ENCODE peak calls at places on chromosome 18, in ten cellular contexts. I is tibial artery, T is GM23338, F is PC-3, U is epithelial cell of esophagus, Q is GM12865, V is fibroblast of the aortic adventitia, X is cardiac muscle cell, L is bronchial epithelial cell, G is A549. W is an unnamed sample.

GRCh38 chr18:46497129-46497528 is 159.9 kb downstream of the LOXHD1 start:
- DNase-seq in U (peak; percentile 56), L (peak; percentile 20), G (no peak), F (peak; percentile 35), I (no peak), T (peak; percentile 78), Q (peak; percentile 21), X (peak; percentile 39), V (peak; percentile 8), W (peak; percentile 49)

GRCh38 chr18:31579375-31579774 is 12.3 kb upstream of the TTR start:
- DNase-seq in F (no peak), G (no peak), I (no peak), V (no peak), X (no peak), L (no peak), Q (no peak), U (no peak), T (no peak), W (no peak)

GRCh38 chr18:74947875-74948274 is 261.1 kb downstream of the PTGR3 start:
- DNase-seq in Q (no peak), I (no peak), G (no peak), V (no peak), L (no peak), U (no peak), T (peak; percentile 49), F (no peak), X (no peak), W (no peak)

GRCh38 chr18:53687002-53687401 is 537.5 kb downstream of the MBD2 start:
- DNase-seq in F (peak; percentile 35), X (no peak), V (peak; percentile 9), G (no peak), T (peak; percentile 16), Q (no peak), U (no peak), I (no peak), L (no peak), W (no peak)

GRCh38 chr18:22505136-22505535 is 87.4 kb upstream of the CTAGE1 start:
- DNase-seq in I (no peak), X (peak; percentile 38), U (no peak), L (peak; percentile 29), F (peak; percentile 55), V (peak; percentile 24), T (no peak), G (no peak), Q (no peak), W (no peak)

GRCh38 chr18:5625076-5625475 is 81.3 kb upstream of the EPB41L3 start:
- DNase-seq in G (no peak), U (no peak), V (no peak), F (no peak), T (peak; percentile 63), L (no peak), Q (no peak), I (no peak), X (no peak), W (no peak)

GRCh38 chr18:31489311-31489710 is 8.7 kb upstream of the DSG2 start:
- DNase-seq in Q (no peak), G (no peak), T (no peak), X (no peak), F (peak; percentile 44), V (no peak), I (no peak), U (peak; percentile 79), L (peak; percentile 86), W (no peak)

GRCh38 chr18:26503382-26503781 is 45.0 kb downstream of the KCTD1 start:
- DNase-seq in U (no peak), V (no peak), L (no peak), G (no peak), F (no peak), X (peak; percentile 51), Q (no peak), T (no peak), I (no peak), W (no peak)

GRCh38 chr18:36592282-36592681 is 236.5 kb downstream of the TPGS2 start:
- DNase-seq in I (no peak), Q (no peak), T (no peak), G (no peak), V (no peak), F (no peak), U (peak; percentile 70), X (no peak), L (peak; percentile 56), W (no peak)

GRCh38 chr18:22650247-22650646 is 232.5 kb upstream of the CTAGE1 start:
- DNase-seq in L (no peak), T (no peak), G (no peak), X (peak; percentile 51), F (no peak), U (no peak), Q (no peak), I (no peak), V (peak; percentile 59), W (no peak)

GRCh38 chr18:76274470-76275289 is 220.4 kb downstream of the ZNF516 start:
- DNase-seq in V (no peak), X (no peak), F (peak; percentile 8), I (no peak), L (no peak), G (peak; percentile 14), Q (peak; percentile 18), U (no peak), T (peak; percentile 73), W (peak; percentile 42)
- TF ChIP-seq CTCF in V (no peak), X (no peak), F (peak; percentile 40), I (peak; percentile 24), L (peak; percentile 47), G (peak; percentile 9), Q (peak; percentile 16), U (peak; percentile 38), T (peak; percentile 52), W (no peak)

DNA sequence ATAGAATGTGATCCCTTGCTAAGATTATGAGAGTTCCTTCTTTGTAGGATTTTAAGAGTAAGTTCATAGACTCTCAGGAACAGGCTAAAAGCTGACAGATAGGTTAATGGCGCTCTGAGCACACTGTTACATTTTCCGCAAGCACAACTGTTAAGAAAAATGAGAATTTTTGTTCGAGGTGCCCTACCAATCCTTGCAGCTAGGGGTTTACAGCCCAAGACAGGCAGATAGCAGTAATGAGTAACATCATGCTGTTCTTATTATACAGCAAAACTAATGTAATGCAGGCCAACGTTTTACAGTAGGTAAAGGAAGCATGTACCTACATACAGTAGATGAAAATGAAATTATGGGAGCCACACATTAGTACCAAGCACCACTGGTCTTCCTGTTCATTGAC is 11.2 kb upstream of the BOD1L2 start:
- DNase-seq in U (no peak), G (no peak), X (no peak), L (no peak), T (peak; percentile 20), Q (no peak), V (no peak), I (no peak), F (peak; percentile 3), W (no peak)
- TF ChIP-seq CTCF in U (peak; percentile 16), G (no peak), X (no peak), L (no peak), T (peak; percentile 50), Q (no peak), V (peak; percentile 43), I (no peak), F (peak; percentile 31), W (no peak)

DNA sequence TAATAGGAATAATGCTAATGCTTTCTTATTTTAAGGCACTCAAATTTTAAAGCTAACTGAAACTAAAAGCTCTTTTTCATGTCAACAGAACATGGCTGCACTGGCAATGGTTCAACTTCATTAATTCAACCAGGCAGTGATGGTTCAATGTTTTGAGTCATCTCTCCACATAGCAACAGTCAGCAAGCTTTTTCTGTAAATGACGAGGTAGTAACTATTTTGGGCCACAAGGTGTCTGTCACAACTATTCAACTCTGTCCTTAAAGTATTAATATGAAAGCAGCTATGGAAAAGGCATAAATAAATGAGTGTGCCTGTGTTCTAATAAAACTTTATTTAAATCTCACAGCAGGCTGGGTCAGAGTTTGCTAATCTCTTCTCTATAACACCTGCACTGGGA is 1425.6 kb upstream of the PIK3C3 start:
- DNase-seq in G (no peak), U (peak; percentile 57), Q (no peak), X (peak; percentile 43), F (peak; percentile 43), V (no peak), T (peak; percentile 45), L (peak; percentile 55), I (no peak), W (no peak)
- TF ChIP-seq CTCF in G (no peak), U (peak; percentile 41), Q (no peak), X (peak; percentile 16), F (peak; percentile 37), V (no peak), T (peak; percentile 53), L (peak; percentile 35), I (no peak), W (no peak)

GRCh38 chr18:51537487-51537886 is 340.0 kb upstream of the MEX3C start:
- DNase-seq in Q (peak; percentile 58), F (peak; percentile 9), X (peak; percentile 85), L (peak; percentile 69), U (peak; percentile 82), T (peak; percentile 74), G (no peak), I (no peak), V (peak; percentile 8), W (peak; percentile 68)
- TF ChIP-seq CTCF in Q (no peak), F (no peak), X (peak; percentile 78), L (peak; percentile 74), U (peak; percentile 73), T (peak; percentile 52), G (no peak), I (no peak), V (no peak), W (peak; percentile 33)

DNA sequence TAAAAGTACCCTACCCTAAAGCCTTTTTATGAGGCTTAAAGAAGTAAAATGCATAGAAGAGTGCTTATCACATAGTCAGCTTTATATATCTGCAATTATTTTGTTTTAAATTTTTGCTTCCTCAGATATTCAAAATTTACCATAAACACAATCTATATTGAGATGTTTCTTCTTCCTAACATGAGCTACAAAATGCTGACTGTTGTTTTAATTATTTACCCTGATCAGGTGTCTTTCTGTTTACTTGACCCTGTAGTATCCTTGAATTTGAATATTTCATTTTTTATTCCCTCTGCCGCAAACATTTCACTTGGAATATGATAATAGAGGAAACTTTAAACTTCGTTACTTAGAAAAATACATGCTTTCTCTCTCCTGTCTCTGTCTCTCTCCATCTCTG is 147.9 kb downstream of the TMX3 start:
- DNase-seq in T (no peak), I (no peak), Q (no peak), X (no peak), G (no peak), V (no peak), U (no peak), L (no peak), F (no peak), W (no peak)
- TF ChIP-seq CTCF in T (no peak), I (no peak), Q (no peak), X (no peak), G (no peak), V (no peak), U (no peak), L (no peak), F (no peak), W (no peak)

W was measured in Calu3.